ENCODE peak calls at places on chromosomes 6 and 20, in six cellular contexts. X, Y, D, Q, Z and P are unnamed samples.

GRCh38 chr6:95804847-95805541 is 210.8 kb upstream of the FUT9 start:
- DNase-seq in Z (no peak), X (no peak), Q (no peak), Y (no peak), D (no peak), P (no peak)

GRCh38 chr20:18999076-18999475 is 185.5 kb downstream of the SCP2D1 start:
- DNase-seq in Z (no peak), X (no peak), Q (no peak), Y (no peak), D (no peak), P (no peak)

GRCh38 chr6:133938533-133938932 is 14.5 kb upstream of the TBPL1 start:
- DNase-seq in Y (no peak), Q (no peak), X (no peak), Z (no peak), D (no peak), P (no peak)

GRCh38 chr20:37007898-37008649 is 56.6 kb upstream of the SAMHD1 start:
- DNase-seq in Y (no peak), Q (no peak), Z (peak), D (no peak), X (peak), P (no peak)

GRCh38 chr20:63202021-63202420 is 13.9 kb downstream of the YTHDF1 start:
- DNase-seq in Q (no peak), X (no peak), D (no peak), Y (no peak), Z (no peak), P (no peak)

GRCh38 chr6:72733045-72733444 is 111.2 kb downstream of the KCNQ5 start:
- DNase-seq in D (no peak), Y (no peak), Z (no peak), X (peak), Q (no peak), P (no peak)

GRCh38 chr6:111564482-111564945 is 41.2 kb downstream of the TRAF3IP2 start:
- DNase-seq in Y (peak), D (no peak), Q (no peak), Z (peak), X (peak), P (peak)

GRCh38 chr6:170044836-170045562 is 245.9 kb downstream of the DLL1 start:
- DNase-seq in Y (no peak), Q (no peak), X (no peak), Z (no peak), D (no peak), P (no peak)

GRCh38 chr6:22227824-22228610 is 68.8 kb downstream of the PRL start:
- DNase-seq in Y (no peak), X (no peak), Z (no peak), Q (no peak), D (no peak), P (no peak)

GRCh38 chr6:83185096-83185495 is 8.0 kb downstream of the PGM3 start:
- DNase-seq in Z (peak), X (no peak), D (no peak), Y (no peak), Q (no peak), P (no peak)

GRCh38 chr6:399785-400517 is 8.4 kb downstream of the IRF4 start:
- DNase-seq in Z (no peak), Q (no peak), Y (no peak), X (no peak), D (no peak), P (no peak)

GRCh38 chr6:159044899-159045727 is at the start of gene TAGAP:
- DNase-seq in Q (peak), X (peak), D (no peak), Z (peak), Y (peak), P (peak)

GRCh38 chr6:166627875-166628849 is 1.1 kb upstream of the RPS6KA2 start:
- DNase-seq in Z (peak), Q (no peak), X (peak), D (peak), Y (peak), P (peak)

GRCh38 chr6:5151295-5151954 is 66.3 kb downstream of the PPP1R3G start:
- DNase-seq in X (no peak), Y (no peak), Z (no peak), D (no peak), Q (no peak), P (no peak)

GRCh38 chr6:167153523-167153959 is 4.2 kb downstream of the GPR31 start:
- DNase-seq in Y (no peak), Q (peak), D (no peak), Z (peak), X (peak), P (no peak)

DNA sequence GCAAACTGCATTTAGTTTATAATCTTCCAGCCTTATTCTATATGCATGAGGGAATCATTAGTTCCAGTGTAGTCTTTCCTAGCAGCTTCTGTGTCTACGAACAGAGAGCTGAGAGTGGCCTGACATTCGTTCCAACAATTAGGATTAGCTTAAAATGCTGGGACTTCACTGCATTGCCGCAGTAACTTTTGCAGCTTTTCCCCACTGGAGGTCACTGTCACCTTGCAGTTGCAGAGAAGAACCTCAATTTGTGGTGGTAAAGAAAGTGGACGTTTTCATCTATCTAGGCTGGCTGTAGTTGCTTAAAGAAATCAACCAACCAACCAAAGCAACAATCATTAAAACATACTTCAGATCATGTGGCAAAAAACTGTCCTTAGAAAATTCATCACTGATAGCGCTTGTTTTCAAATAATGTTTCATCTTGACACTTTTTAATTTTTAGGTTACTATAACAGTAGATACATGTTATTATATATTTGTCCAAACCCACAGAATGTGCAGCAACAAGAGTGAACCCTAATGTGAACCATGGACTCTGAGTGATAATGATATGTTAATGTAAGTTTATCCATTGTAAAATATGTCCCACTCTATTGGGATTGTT is 12.2 kb downstream of the MYLK4 start:
- DNase-seq in Y (no peak), X (peak), Q (no peak), Z (peak), D (no peak), P (peak)
- TF ChIP-seq CTCF in Y (peak), X (peak), Q (peak), Z (peak), D (peak), P (peak)

DNA sequence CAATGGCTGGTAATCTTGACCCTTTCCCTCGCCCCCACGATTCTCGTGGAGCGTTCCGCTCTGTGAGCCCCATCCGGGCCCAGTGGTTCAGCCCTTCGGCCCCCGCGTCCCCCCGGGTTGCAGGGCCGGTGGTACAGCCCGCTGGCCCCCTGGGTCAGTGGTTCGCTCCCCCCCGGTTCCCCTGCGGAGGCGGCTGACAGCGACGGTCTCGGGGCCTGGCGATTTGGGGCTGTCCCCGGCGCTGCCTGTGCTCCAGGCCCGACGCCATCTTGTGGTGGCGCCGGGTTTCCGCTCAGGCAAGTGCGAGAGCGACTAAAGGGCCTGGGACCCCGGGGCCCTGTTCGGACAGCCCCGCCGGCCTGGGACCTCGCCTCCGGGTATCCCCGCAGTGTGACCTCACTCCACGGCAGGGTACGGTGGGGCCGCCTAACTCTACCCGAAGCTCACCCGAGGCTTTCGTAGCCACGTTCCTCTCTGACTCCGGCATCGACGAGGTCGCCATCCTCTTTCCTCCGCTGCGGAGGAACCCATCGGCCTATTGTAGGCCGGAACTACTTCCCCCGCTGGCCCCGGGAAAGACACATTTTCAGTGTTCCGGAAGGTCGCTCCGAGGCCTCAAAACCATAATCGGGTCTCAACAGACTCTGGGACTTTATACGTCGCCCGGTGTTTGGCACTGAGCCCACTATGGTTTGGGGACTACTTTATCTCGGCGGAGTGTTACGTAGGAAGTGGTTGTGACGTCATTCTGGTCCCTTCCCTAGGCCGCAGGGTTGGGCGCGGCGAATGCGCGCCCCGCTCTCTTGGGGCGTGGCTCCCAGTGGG is at the start of gene ZNF335:
- DNase-seq in D (peak), Y (peak), Q (peak), X (peak), Z (peak), P (peak)
- TF ChIP-seq POLR2A in D (peak), Y (no peak), Q (peak), X (peak), Z (peak), P (peak)

GRCh38 chr20:6269163-6269873 is 146.5 kb upstream of the FERMT1 start:
- DNase-seq in Z (no peak), Y (no peak), Q (no peak), D (no peak), X (peak), P (no peak)

GRCh38 chr20:6265204-6265904 is 142.5 kb upstream of the FERMT1 start:
- DNase-seq in Q (no peak), D (no peak), Z (peak), Y (no peak), X (peak), P (no peak)
- TF ChIP-seq CTCF in Q (peak), D (no peak), Z (peak), Y (peak), X (peak), P (no peak)

GRCh38 chr6:33391278-33392167 is at the start of gene KIFC1:
- DNase-seq in X (peak), Q (peak), Z (peak), D (peak), Y (peak), P (peak)
- TF ChIP-seq POLR2A in X (no peak), Q (peak), Z (peak), D (no peak), Y (no peak), P (no peak)

GRCh38 chr6:149088361-149088760 is 229.2 kb upstream of the TAB2 start:
- DNase-seq in D (no peak), X (no peak), Z (no peak), Y (no peak), Q (no peak), P (no peak)

GRCh38 chr6:149087898-149088297 is 229.6 kb upstream of the TAB2 start:
- DNase-seq in D (no peak), Q (no peak), Z (no peak), Y (no peak), X (no peak), P (no peak)

GRCh38 chr6:149086363-149086762 is 231.1 kb upstream of the TAB2 start:
- DNase-seq in Y (no peak), Q (no peak), X (no peak), D (no peak), Z (no peak), P (no peak)

GRCh38 chr6:149093643-149094042 is 223.9 kb upstream of the TAB2 start:
- DNase-seq in Y (no peak), X (no peak), D (no peak), Z (peak), Q (no peak), P (no peak)

DNA sequence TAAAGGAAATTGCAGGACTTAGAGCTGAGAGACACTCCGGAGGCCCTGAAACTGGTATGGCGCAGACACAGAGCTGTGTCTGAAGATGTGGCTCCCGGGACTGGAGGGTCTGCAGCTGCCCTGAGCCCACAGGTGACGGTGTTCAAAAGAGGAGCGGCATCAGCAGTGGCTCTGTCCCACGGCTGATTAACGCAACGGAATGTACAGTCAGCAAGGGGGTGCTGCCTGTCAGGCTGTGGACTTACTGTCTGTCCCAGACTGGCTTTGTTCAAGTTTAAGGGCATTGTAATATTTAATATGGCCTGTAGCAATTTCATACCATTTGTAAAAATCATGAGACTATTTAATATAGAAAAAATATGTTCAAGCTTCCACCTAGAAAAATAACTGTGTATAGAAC is 228.0 kb upstream of the TAB2 start:
- DNase-seq in Q (no peak), Z (no peak), X (peak), Y (no peak), D (no peak), P (no peak)
- TF ChIP-seq CTCF in Q (no peak), Z (no peak), X (no peak), Y (no peak), D (no peak), P (no peak)